ENCODE peak calls at places on chromosome 3, in four cellular contexts. G is GM12878, Z is HepG2, E is K562. I is an unnamed sample.

GRCh38 chr3:161576733-161577510 is 80.3 kb downstream of the OTOL1 start:
- DNase-seq in G (no peak), Z (no peak), E (no peak), I (no peak)

GRCh38 chr3:196666001-196666867 is 26.7 kb downstream of the NRROS start:
- DNase-seq in G (no peak), Z (peak; percentile 91), E (no peak), I (no peak)

GRCh38 chr3:25412269-25412668 is 15.8 kb upstream of the RARB start:
- DNase-seq in G (no peak), Z (no peak), E (no peak), I (no peak)

GRCh38 chr3:35521196-35521595 is 118.1 kb upstream of the ARPP21 start:
- DNase-seq in G (no peak), Z (no peak), E (no peak), I (no peak)

GRCh38 chr3:197350446-197350845 is 52.0 kb upstream of the DLG1 start:
- DNase-seq in G (no peak), Z (no peak), E (no peak), I (no peak)

GRCh38 chr3:20280257-20280656 is 94.3 kb upstream of the SGO1 start:
- DNase-seq in G (no peak), Z (no peak), E (no peak), I (no peak)

GRCh38 chr3:184811034-184811433 is 932 bp upstream of the VPS8 start:
- DNase-seq in G (no peak), Z (no peak), E (no peak), I (no peak)

GRCh38 chr3:129181834-129182233 is 1.9 kb downstream of the CNBP start:
- DNase-seq in G (no peak), Z (no peak), E (no peak), I (no peak)

GRCh38 chr3:105629725-105630124 is 239.1 kb downstream of the CBLB start:
- DNase-seq in G (no peak), Z (no peak), E (no peak), I (no peak)

GRCh38 chr3:127174284-127174683 is 18.6 kb upstream of the PRR23E start:
- DNase-seq in G (no peak), Z (no peak), E (no peak), I (no peak)

GRCh38 chr3:127172211-127172610 is 20.7 kb upstream of the PRR23E start:
- DNase-seq in G (no peak), Z (no peak), E (no peak), I (no peak)

GRCh38 chr3:127173516-127174166 is 19.3 kb upstream of the PRR23E start:
- DNase-seq in G (no peak), Z (no peak), E (no peak), I (no peak)

GRCh38 chr3:127171721-127172120 is 21.2 kb upstream of the PRR23E start:
- DNase-seq in G (no peak), Z (no peak), E (no peak), I (no peak)

GRCh38 chr3:127172670-127173515 is 20.0 kb upstream of the PRR23E start:
- DNase-seq in G (no peak), Z (no peak), E (no peak), I (no peak)
- TF ChIP-seq MYC in G (no peak), Z (no peak), E (no peak), I (no peak)

DNA sequence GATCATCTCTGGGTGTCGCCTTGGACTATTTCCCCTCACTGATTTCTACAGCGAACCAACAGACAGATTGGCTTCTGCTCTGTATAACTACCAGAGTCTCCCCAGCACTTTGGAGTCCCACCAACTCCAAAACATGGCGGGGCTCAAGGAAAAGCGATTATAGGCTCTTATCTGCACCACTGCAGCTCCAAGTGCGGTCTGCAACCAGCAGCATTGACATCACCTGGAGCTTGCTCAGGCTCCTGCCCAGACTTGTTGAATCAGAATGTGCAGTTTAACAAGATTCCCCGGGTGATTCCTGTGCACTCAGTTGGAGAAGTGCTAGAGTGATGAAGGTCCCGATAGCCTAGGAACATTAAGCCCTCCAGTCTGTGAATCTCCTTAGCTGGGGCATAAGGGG is 9.0 kb downstream of the CCK start:
- DNase-seq in G (no peak), Z (no peak), E (no peak), I (no peak)
- TF ChIP-seq JUNB in G (no peak), Z (no peak), E (no peak), I (no peak)

GRCh38 chr3:156036258-156037053 is 83.9 kb upstream of the KCNAB1 start:
- DNase-seq in G (no peak), Z (no peak), E (no peak), I (no peak)

GRCh38 chr3:156035158-156035557 is 85.2 kb upstream of the KCNAB1 start:
- DNase-seq in G (no peak), Z (no peak), E (no peak), I (no peak)

GRCh38 chr3:156033428-156033827 is 87.0 kb upstream of the KCNAB1 start:
- DNase-seq in G (no peak), Z (no peak), E (no peak), I (no peak)

GRCh38 chr3:156037356-156037755 is 83.0 kb upstream of the KCNAB1 start:
- DNase-seq in G (no peak), Z (peak; percentile 11), E (no peak), I (no peak)
- TF ChIP-seq MYC in G (no peak), Z (no peak), E (no peak), I (no peak)

GRCh38 chr3:14522768-14523167 is 17.4 kb downstream of the GRIP2 start:
- DNase-seq in G (no peak), Z (no peak), E (no peak), I (no peak)

GRCh38 chr3:14522129-14522691 is 17.9 kb downstream of the GRIP2 start:
- DNase-seq in G (no peak), Z (no peak), E (no peak), I (no peak)

GRCh38 chr3:14520149-14520548 is 20.0 kb downstream of the GRIP2 start:
- DNase-seq in G (no peak), Z (no peak), E (peak; percentile 56), I (no peak)

GRCh38 chr3:14520967-14521366 is 19.2 kb downstream of the GRIP2 start:
- DNase-seq in G (no peak), Z (no peak), E (no peak), I (no peak)

GRCh38 chr3:14521611-14522010 is 18.5 kb downstream of the GRIP2 start:
- DNase-seq in G (no peak), Z (no peak), E (no peak), I (no peak)
- TF ChIP-seq JUNB in G (no peak), Z (no peak), E (no peak), I (no peak)